ENCODE peak calls at places on chromosomes 2 and 18, in nine cellular contexts. One of them, this sample, is unnamed. For H3K4me1, the result is how much of the 10 kb centered on the place peaks cover.

GRCh38 chr2:70258532-70258875 is 567 bp downstream of the PCYOX1 start:
- DNase-seq in mesenchymal stem cell: peak
- DNase-seq in ovary: peak
- DNase-seq in gastrocnemius medialis: peak
- DNase-seq in mammary epithelial cell: peak
- DNase-seq in OCI-LY7: no peak
- DNase-seq in aorta: peak
- DNase-seq in Karpas-422: peak
- DNase-seq in MM.1S: peak
- DNase-seq in this sample: peak

GRCh38 chr2:144240656-144241339 is 279.1 kb downstream of the ZEB2 start:
- DNase-seq in mesenchymal stem cell: no peak
- DNase-seq in ovary: no peak
- DNase-seq in gastrocnemius medialis: no peak
- DNase-seq in mammary epithelial cell: no peak
- DNase-seq in OCI-LY7: peak
- DNase-seq in aorta: no peak
- DNase-seq in Karpas-422: peak
- DNase-seq in MM.1S: no peak
- DNase-seq in this sample: no peak

GRCh38 chr18:24396082-24396623 is 1.5 kb downstream of the OSBPL1A start:
- DNase-seq in mesenchymal stem cell: no peak
- DNase-seq in ovary: no peak
- DNase-seq in gastrocnemius medialis: no peak
- DNase-seq in mammary epithelial cell: no peak
- DNase-seq in OCI-LY7: no peak
- DNase-seq in aorta: no peak
- DNase-seq in Karpas-422: no peak
- DNase-seq in MM.1S: no peak
- DNase-seq in this sample: no peak

GRCh38 chr2:144834954-144835633 is 315.2 kb upstream of the ZEB2 start:
- DNase-seq in mesenchymal stem cell: peak
- DNase-seq in ovary: peak
- DNase-seq in gastrocnemius medialis: peak
- DNase-seq in mammary epithelial cell: peak
- DNase-seq in OCI-LY7: no peak
- DNase-seq in aorta: no peak
- DNase-seq in Karpas-422: no peak
- DNase-seq in MM.1S: no peak
- DNase-seq in this sample: peak

GRCh38 chr2:216339456-216340279 is 32.6 kb downstream of the MARCHF4 start:
- DNase-seq in mesenchymal stem cell: peak
- DNase-seq in ovary: peak
- DNase-seq in gastrocnemius medialis: no peak
- DNase-seq in mammary epithelial cell: no peak
- DNase-seq in OCI-LY7: no peak
- DNase-seq in aorta: peak
- DNase-seq in Karpas-422: no peak
- DNase-seq in MM.1S: no peak
- DNase-seq in this sample: no peak

GRCh38 chr2:12514631-12515437 is 201.9 kb upstream of the TRIB2 start:
- DNase-seq in mesenchymal stem cell: peak
- DNase-seq in ovary: no peak
- DNase-seq in gastrocnemius medialis: no peak
- DNase-seq in mammary epithelial cell: no peak
- DNase-seq in OCI-LY7: no peak
- DNase-seq in aorta: no peak
- DNase-seq in Karpas-422: no peak
- DNase-seq in MM.1S: no peak
- DNase-seq in this sample: no peak

GRCh38 chr2:188381614-188382013 is 89.9 kb downstream of the GULP1 start:
- DNase-seq in mesenchymal stem cell: peak
- DNase-seq in ovary: no peak
- DNase-seq in gastrocnemius medialis: no peak
- DNase-seq in mammary epithelial cell: peak
- DNase-seq in OCI-LY7: no peak
- DNase-seq in aorta: no peak
- DNase-seq in Karpas-422: no peak
- DNase-seq in MM.1S: no peak
- DNase-seq in this sample: no peak

GRCh38 chr2:239598732-239599090 is 197.9 kb upstream of the HDAC4 start:
- DNase-seq in mesenchymal stem cell: no peak
- DNase-seq in ovary: no peak
- DNase-seq in gastrocnemius medialis: no peak
- DNase-seq in mammary epithelial cell: no peak
- DNase-seq in OCI-LY7: no peak
- DNase-seq in aorta: no peak
- DNase-seq in Karpas-422: no peak
- DNase-seq in MM.1S: no peak
- DNase-seq in this sample: peak

GRCh38 chr2:28269019-28269784 is 123.5 kb upstream of the FOSL2 start:
- DNase-seq in mesenchymal stem cell: peak
- DNase-seq in ovary: no peak
- DNase-seq in gastrocnemius medialis: no peak
- DNase-seq in mammary epithelial cell: peak
- DNase-seq in OCI-LY7: no peak
- DNase-seq in aorta: no peak
- DNase-seq in Karpas-422: no peak
- DNase-seq in MM.1S: no peak
- DNase-seq in this sample: no peak

GRCh38 chr2:133026536-133027177 is 356.7 kb upstream of the LYPD1 start:
- DNase-seq in mesenchymal stem cell: no peak
- DNase-seq in ovary: no peak
- DNase-seq in gastrocnemius medialis: no peak
- DNase-seq in mammary epithelial cell: no peak
- DNase-seq in OCI-LY7: no peak
- DNase-seq in aorta: no peak
- DNase-seq in Karpas-422: no peak
- DNase-seq in MM.1S: no peak
- DNase-seq in this sample: no peak

GRCh38 chr2:24489942-24490673 is 946 bp upstream of the NCOA1 start:
- DNase-seq in mesenchymal stem cell: peak
- DNase-seq in ovary: no peak
- DNase-seq in gastrocnemius medialis: no peak
- DNase-seq in mammary epithelial cell: peak
- DNase-seq in OCI-LY7: no peak
- DNase-seq in aorta: peak
- DNase-seq in Karpas-422: no peak
- DNase-seq in MM.1S: peak
- DNase-seq in this sample: peak

GRCh38 chr2:36487947-36488346 is 110.0 kb downstream of the FEZ2 start:
- DNase-seq in mesenchymal stem cell: no peak
- DNase-seq in ovary: no peak
- DNase-seq in gastrocnemius medialis: no peak
- DNase-seq in mammary epithelial cell: no peak
- DNase-seq in OCI-LY7: no peak
- DNase-seq in aorta: no peak
- DNase-seq in Karpas-422: no peak
- DNase-seq in MM.1S: no peak
- DNase-seq in this sample: no peak

GRCh38 chr18:9835112-9835755 is 50.5 kb upstream of the TXNDC2 start:
- DNase-seq in mesenchymal stem cell: no peak
- DNase-seq in ovary: no peak
- DNase-seq in gastrocnemius medialis: no peak
- DNase-seq in mammary epithelial cell: peak
- DNase-seq in OCI-LY7: no peak
- DNase-seq in aorta: no peak
- DNase-seq in Karpas-422: no peak
- DNase-seq in MM.1S: no peak
- DNase-seq in this sample: no peak

GRCh38 chr2:222900354-222900753 is 39.5 kb downstream of the ACSL3 start:
- DNase-seq in mesenchymal stem cell: peak
- DNase-seq in ovary: no peak
- DNase-seq in gastrocnemius medialis: no peak
- DNase-seq in mammary epithelial cell: no peak
- DNase-seq in OCI-LY7: no peak
- DNase-seq in aorta: no peak
- DNase-seq in Karpas-422: no peak
- DNase-seq in MM.1S: no peak
- DNase-seq in this sample: no peak
- H3K4me1 ChIP-seq in mesenchymal stem cell: under half
- H3K4me1 ChIP-seq in ovary: under half
- H3K4me1 ChIP-seq in gastrocnemius medialis: under half
- H3K4me1 ChIP-seq in mammary epithelial cell: under half
- H3K4me1 ChIP-seq in OCI-LY7: under half
- H3K4me1 ChIP-seq in aorta: under half
- H3K4me1 ChIP-seq in Karpas-422: under half
- H3K4me1 ChIP-seq in MM.1S: under half
- H3K4me1 ChIP-seq in this sample: under half

GRCh38 chr2:9212661-9213411 is 6.2 kb downstream of the ASAP2 start:
- DNase-seq in mesenchymal stem cell: no peak
- DNase-seq in ovary: no peak
- DNase-seq in gastrocnemius medialis: no peak
- DNase-seq in mammary epithelial cell: no peak
- DNase-seq in OCI-LY7: no peak
- DNase-seq in aorta: peak
- DNase-seq in Karpas-422: no peak
- DNase-seq in MM.1S: no peak
- DNase-seq in this sample: no peak
- H3K4me1 ChIP-seq in mesenchymal stem cell: under half
- H3K4me1 ChIP-seq in ovary: under half
- H3K4me1 ChIP-seq in gastrocnemius medialis: under half
- H3K4me1 ChIP-seq in mammary epithelial cell: under half
- H3K4me1 ChIP-seq in OCI-LY7: under half
- H3K4me1 ChIP-seq in aorta: under half
- H3K4me1 ChIP-seq in Karpas-422: under half
- H3K4me1 ChIP-seq in MM.1S: under half
- H3K4me1 ChIP-seq in this sample: under half

GRCh38 chr2:85994421-85994777 is 105.6 kb upstream of the ST3GAL5 start:
- DNase-seq in mesenchymal stem cell: no peak
- DNase-seq in ovary: no peak
- DNase-seq in gastrocnemius medialis: peak
- DNase-seq in mammary epithelial cell: no peak
- DNase-seq in OCI-LY7: no peak
- DNase-seq in aorta: no peak
- DNase-seq in Karpas-422: no peak
- DNase-seq in MM.1S: peak
- DNase-seq in this sample: no peak
- H3K4me1 ChIP-seq in mesenchymal stem cell: under half
- H3K4me1 ChIP-seq in ovary: under half
- H3K4me1 ChIP-seq in gastrocnemius medialis: half or more
- H3K4me1 ChIP-seq in mammary epithelial cell: under half
- H3K4me1 ChIP-seq in OCI-LY7: under half
- H3K4me1 ChIP-seq in aorta: under half
- H3K4me1 ChIP-seq in Karpas-422: under half
- H3K4me1 ChIP-seq in MM.1S: half or more
- H3K4me1 ChIP-seq in this sample: under half

GRCh38 chr2:85257359-85258193 is 70.2 kb downstream of the TGOLN2 start:
- DNase-seq in mesenchymal stem cell: no peak
- DNase-seq in ovary: no peak
- DNase-seq in gastrocnemius medialis: no peak
- DNase-seq in mammary epithelial cell: no peak
- DNase-seq in OCI-LY7: no peak
- DNase-seq in aorta: peak
- DNase-seq in Karpas-422: no peak
- DNase-seq in MM.1S: no peak
- DNase-seq in this sample: no peak
- H3K4me1 ChIP-seq in mesenchymal stem cell: under half
- H3K4me1 ChIP-seq in ovary: under half
- H3K4me1 ChIP-seq in gastrocnemius medialis: under half
- H3K4me1 ChIP-seq in mammary epithelial cell: under half
- H3K4me1 ChIP-seq in OCI-LY7: under half
- H3K4me1 ChIP-seq in aorta: under half
- H3K4me1 ChIP-seq in Karpas-422: under half
- H3K4me1 ChIP-seq in MM.1S: under half
- H3K4me1 ChIP-seq in this sample: under half

DNA sequence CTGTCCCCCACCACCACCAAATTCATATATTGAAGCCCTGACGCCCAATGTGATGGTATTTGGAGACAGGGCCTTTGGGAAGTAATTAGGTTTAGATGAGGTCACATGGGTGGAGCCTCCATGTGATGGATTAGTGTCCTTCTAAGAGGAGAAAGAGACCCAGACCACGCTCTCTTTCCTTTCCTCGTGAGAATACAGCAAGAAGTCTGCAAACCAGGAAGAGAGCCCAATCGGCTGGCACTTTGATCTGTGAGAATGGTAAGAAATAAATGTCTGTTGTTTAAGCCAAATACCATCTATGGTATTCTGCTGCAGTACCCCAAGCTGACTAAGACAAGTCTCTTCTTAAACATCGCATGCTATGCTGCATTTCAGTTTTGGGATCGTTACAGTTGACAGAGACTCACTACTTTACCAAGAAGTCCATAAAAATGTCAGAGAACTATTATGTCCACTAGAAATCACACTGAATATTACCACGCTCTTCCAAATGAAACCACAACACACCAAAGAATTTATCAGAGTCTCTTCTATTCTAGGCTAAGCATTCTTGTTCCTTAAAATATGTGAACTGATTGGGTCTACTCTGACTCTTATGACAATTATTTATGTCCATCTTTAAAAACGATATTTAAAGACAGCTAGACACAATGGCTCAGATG is 48.5 kb downstream of the LPIN2 start:
- DNase-seq in mesenchymal stem cell: no peak
- DNase-seq in ovary: no peak
- DNase-seq in gastrocnemius medialis: no peak
- DNase-seq in mammary epithelial cell: no peak
- DNase-seq in OCI-LY7: no peak
- DNase-seq in aorta: no peak
- DNase-seq in Karpas-422: no peak
- DNase-seq in MM.1S: no peak
- DNase-seq in this sample: no peak
- H3K4me1 ChIP-seq in mesenchymal stem cell: under half
- H3K4me1 ChIP-seq in ovary: under half
- H3K4me1 ChIP-seq in gastrocnemius medialis: under half
- H3K4me1 ChIP-seq in mammary epithelial cell: under half
- H3K4me1 ChIP-seq in OCI-LY7: half or more
- H3K4me1 ChIP-seq in aorta: under half
- H3K4me1 ChIP-seq in Karpas-422: half or more
- H3K4me1 ChIP-seq in MM.1S: under half
- H3K4me1 ChIP-seq in this sample: under half

DNA sequence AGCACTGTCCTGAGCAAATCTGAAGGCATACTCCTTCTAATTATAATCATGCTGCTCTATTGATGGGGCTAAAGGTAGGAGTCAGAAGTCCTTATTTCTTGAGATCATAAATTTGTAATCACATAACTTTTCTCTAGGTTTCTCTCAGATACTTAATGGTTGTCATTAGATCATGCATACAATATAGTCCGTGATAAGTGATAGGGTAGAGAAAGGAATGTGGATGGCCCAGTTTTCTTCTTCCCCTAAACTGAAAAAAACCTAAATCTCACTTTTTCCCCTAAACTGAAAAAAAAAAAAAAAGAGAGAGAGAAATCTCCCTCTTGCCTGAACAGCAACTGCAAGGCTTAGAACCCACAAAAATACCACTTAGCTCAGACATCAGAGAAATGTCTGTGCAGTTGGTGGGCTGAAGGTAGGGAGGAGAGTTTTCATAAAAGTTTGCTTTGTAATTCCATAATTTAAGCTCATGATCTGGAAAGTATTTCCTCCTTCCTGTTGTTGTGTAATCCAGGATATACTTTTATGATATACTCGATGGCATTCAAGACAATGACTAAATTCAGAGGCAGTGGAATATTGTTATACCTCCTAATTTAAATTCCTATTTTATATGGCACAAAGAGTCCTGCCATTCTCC is 79.3 kb upstream of the ITPRID2 start:
- DNase-seq in mesenchymal stem cell: no peak
- DNase-seq in ovary: no peak
- DNase-seq in gastrocnemius medialis: no peak
- DNase-seq in mammary epithelial cell: peak
- DNase-seq in OCI-LY7: no peak
- DNase-seq in aorta: no peak
- DNase-seq in Karpas-422: no peak
- DNase-seq in MM.1S: no peak
- DNase-seq in this sample: no peak
- H3K4me1 ChIP-seq in mesenchymal stem cell: under half
- H3K4me1 ChIP-seq in ovary: under half
- H3K4me1 ChIP-seq in gastrocnemius medialis: under half
- H3K4me1 ChIP-seq in mammary epithelial cell: under half
- H3K4me1 ChIP-seq in OCI-LY7: under half
- H3K4me1 ChIP-seq in aorta: under half
- H3K4me1 ChIP-seq in Karpas-422: under half
- H3K4me1 ChIP-seq in MM.1S: under half
- H3K4me1 ChIP-seq in this sample: under half

GRCh38 chr2:201484805-201485204 is 33.3 kb downstream of the STRADB start:
- DNase-seq in mesenchymal stem cell: no peak
- DNase-seq in ovary: no peak
- DNase-seq in gastrocnemius medialis: no peak
- DNase-seq in mammary epithelial cell: no peak
- DNase-seq in OCI-LY7: no peak
- DNase-seq in aorta: no peak
- DNase-seq in Karpas-422: no peak
- DNase-seq in MM.1S: no peak
- DNase-seq in this sample: no peak
- H3K4me1 ChIP-seq in mesenchymal stem cell: under half
- H3K4me1 ChIP-seq in ovary: under half
- H3K4me1 ChIP-seq in gastrocnemius medialis: under half
- H3K4me1 ChIP-seq in mammary epithelial cell: under half
- H3K4me1 ChIP-seq in OCI-LY7: under half
- H3K4me1 ChIP-seq in aorta: under half
- H3K4me1 ChIP-seq in Karpas-422: under half
- H3K4me1 ChIP-seq in MM.1S: under half
- H3K4me1 ChIP-seq in this sample: under half

This sample was measured in sigmoid colon.